ENCODE peak calls at places on chromosomes 1 and 21, in eight cellular contexts. One of them, this sample, is unnamed.

GRCh38 chr1:70382682-70383081 is 28.2 kb upstream of the ANKRD13C start:
- DNase-seq in cardiac fibroblast: no peak
- DNase-seq in KG1: no peak
- DNase-seq in head of caudate nucleus: no peak
- DNase-seq in activated naive CD4-positive, alpha-beta T cell treated with anti-CD3 and anti-CD28 coated beads for 36 hours: no peak
- DNase-seq in cardiac muscle cell: no peak
- DNase-seq in SK-MEL-5: no peak
- DNase-seq in NCI-H510A: no peak
- DNase-seq in this sample: no peak

GRCh38 chr21:46634966-46635323 is 529 bp upstream of the PRMT2 start:
- DNase-seq in cardiac fibroblast: peak
- DNase-seq in SK-MEL-5: peak
- DNase-seq in activated naive CD4-positive, alpha-beta T cell treated with anti-CD3 and anti-CD28 coated beads for 36 hours: peak
- DNase-seq in cardiac muscle cell: peak
- DNase-seq in KG1: peak
- DNase-seq in NCI-H510A: peak
- DNase-seq in head of caudate nucleus: peak
- DNase-seq in this sample: peak

GRCh38 chr1:166933633-166934032 is 41.7 kb downstream of the ILDR2 start:
- DNase-seq in NCI-H510A: no peak
- DNase-seq in head of caudate nucleus: no peak
- DNase-seq in cardiac fibroblast: no peak
- DNase-seq in SK-MEL-5: no peak
- DNase-seq in KG1: no peak
- DNase-seq in cardiac muscle cell: no peak
- DNase-seq in activated naive CD4-positive, alpha-beta T cell treated with anti-CD3 and anti-CD28 coated beads for 36 hours: no peak
- DNase-seq in this sample: no peak

GRCh38 chr1:214010717-214011116 is 22.9 kb downstream of the PROX1 start:
- DNase-seq in cardiac muscle cell: no peak
- DNase-seq in NCI-H510A: no peak
- DNase-seq in KG1: no peak
- DNase-seq in cardiac fibroblast: no peak
- DNase-seq in SK-MEL-5: no peak
- DNase-seq in head of caudate nucleus: no peak
- DNase-seq in activated naive CD4-positive, alpha-beta T cell treated with anti-CD3 and anti-CD28 coated beads for 36 hours: no peak
- DNase-seq in this sample: no peak

GRCh38 chr1:228972576-228972975 is 237.3 kb downstream of the RHOU start:
- DNase-seq in activated naive CD4-positive, alpha-beta T cell treated with anti-CD3 and anti-CD28 coated beads for 36 hours: no peak
- DNase-seq in NCI-H510A: no peak
- DNase-seq in KG1: no peak
- DNase-seq in SK-MEL-5: no peak
- DNase-seq in cardiac fibroblast: no peak
- DNase-seq in cardiac muscle cell: no peak
- DNase-seq in head of caudate nucleus: no peak
- DNase-seq in this sample: no peak

GRCh38 chr1:244354810-244355278 is 96.9 kb downstream of the ADSS2 start:
- DNase-seq in head of caudate nucleus: no peak
- DNase-seq in KG1: no peak
- DNase-seq in SK-MEL-5: no peak
- DNase-seq in NCI-H510A: no peak
- DNase-seq in activated naive CD4-positive, alpha-beta T cell treated with anti-CD3 and anti-CD28 coated beads for 36 hours: peak
- DNase-seq in cardiac fibroblast: no peak
- DNase-seq in cardiac muscle cell: no peak
- DNase-seq in this sample: peak

GRCh38 chr1:5318143-5318816 is 663.9 kb downstream of the AJAP1 start:
- DNase-seq in cardiac muscle cell: no peak
- DNase-seq in NCI-H510A: no peak
- DNase-seq in head of caudate nucleus: no peak
- DNase-seq in SK-MEL-5: no peak
- DNase-seq in activated naive CD4-positive, alpha-beta T cell treated with anti-CD3 and anti-CD28 coated beads for 36 hours: no peak
- DNase-seq in KG1: no peak
- DNase-seq in cardiac fibroblast: no peak
- DNase-seq in this sample: no peak

GRCh38 chr1:10773376-10773775 is 23.1 kb downstream of the CASZ1 start:
- DNase-seq in cardiac muscle cell: no peak
- DNase-seq in cardiac fibroblast: no peak
- DNase-seq in NCI-H510A: no peak
- DNase-seq in activated naive CD4-positive, alpha-beta T cell treated with anti-CD3 and anti-CD28 coated beads for 36 hours: no peak
- DNase-seq in KG1: no peak
- DNase-seq in head of caudate nucleus: no peak
- DNase-seq in SK-MEL-5: no peak
- DNase-seq in this sample: no peak

GRCh38 chr21:36647279-36648093 is 51.4 kb upstream of the SIM2 start:
- DNase-seq in cardiac muscle cell: peak
- DNase-seq in cardiac fibroblast: peak
- DNase-seq in KG1: no peak
- DNase-seq in head of caudate nucleus: no peak
- DNase-seq in activated naive CD4-positive, alpha-beta T cell treated with anti-CD3 and anti-CD28 coated beads for 36 hours: no peak
- DNase-seq in NCI-H510A: no peak
- DNase-seq in SK-MEL-5: no peak
- DNase-seq in this sample: no peak

GRCh38 chr21:46004168-46004861 is 22.7 kb downstream of the COL6A1 start:
- DNase-seq in NCI-H510A: no peak
- DNase-seq in SK-MEL-5: no peak
- DNase-seq in cardiac muscle cell: no peak
- DNase-seq in activated naive CD4-positive, alpha-beta T cell treated with anti-CD3 and anti-CD28 coated beads for 36 hours: no peak
- DNase-seq in cardiac fibroblast: no peak
- DNase-seq in head of caudate nucleus: no peak
- DNase-seq in KG1: no peak
- DNase-seq in this sample: no peak

GRCh38 chr1:206935491-206936067 is 10.7 kb downstream of the PIGR start:
- DNase-seq in NCI-H510A: no peak
- DNase-seq in cardiac fibroblast: peak
- DNase-seq in head of caudate nucleus: peak
- DNase-seq in SK-MEL-5: peak
- DNase-seq in KG1: peak
- DNase-seq in cardiac muscle cell: peak
- DNase-seq in activated naive CD4-positive, alpha-beta T cell treated with anti-CD3 and anti-CD28 coated beads for 36 hours: peak
- DNase-seq in this sample: no peak

GRCh38 chr1:8097077-8097799 is 71.1 kb upstream of the ERRFI1 start:
- DNase-seq in cardiac fibroblast: peak
- DNase-seq in KG1: no peak
- DNase-seq in cardiac muscle cell: peak
- DNase-seq in activated naive CD4-positive, alpha-beta T cell treated with anti-CD3 and anti-CD28 coated beads for 36 hours: peak
- DNase-seq in NCI-H510A: peak
- DNase-seq in head of caudate nucleus: no peak
- DNase-seq in SK-MEL-5: no peak
- DNase-seq in this sample: peak

GRCh38 chr1:206658264-206658980 is 23.1 kb downstream of the DYRK3 start:
- DNase-seq in SK-MEL-5: peak
- DNase-seq in KG1: no peak
- DNase-seq in NCI-H510A: no peak
- DNase-seq in activated naive CD4-positive, alpha-beta T cell treated with anti-CD3 and anti-CD28 coated beads for 36 hours: peak
- DNase-seq in cardiac fibroblast: peak
- DNase-seq in cardiac muscle cell: peak
- DNase-seq in head of caudate nucleus: no peak
- DNase-seq in this sample: no peak

GRCh38 chr1:233033366-233033765 is 83.0 kb downstream of the NTPCR start:
- DNase-seq in SK-MEL-5: no peak
- DNase-seq in cardiac muscle cell: peak
- DNase-seq in NCI-H510A: no peak
- DNase-seq in head of caudate nucleus: no peak
- DNase-seq in cardiac fibroblast: peak
- DNase-seq in activated naive CD4-positive, alpha-beta T cell treated with anti-CD3 and anti-CD28 coated beads for 36 hours: no peak
- DNase-seq in KG1: no peak
- DNase-seq in this sample: no peak

GRCh38 chr1:94607398-94607797 is 65.8 kb upstream of the F3 start:
- DNase-seq in cardiac fibroblast: no peak
- DNase-seq in activated naive CD4-positive, alpha-beta T cell treated with anti-CD3 and anti-CD28 coated beads for 36 hours: no peak
- DNase-seq in SK-MEL-5: no peak
- DNase-seq in KG1: no peak
- DNase-seq in NCI-H510A: no peak
- DNase-seq in cardiac muscle cell: no peak
- DNase-seq in head of caudate nucleus: no peak
- DNase-seq in this sample: no peak

GRCh38 chr1:202615501-202616354 is 94.5 kb downstream of the SYT2 start:
- DNase-seq in cardiac fibroblast: peak
- DNase-seq in cardiac muscle cell: peak
- DNase-seq in KG1: peak
- DNase-seq in NCI-H510A: no peak
- DNase-seq in SK-MEL-5: peak
- DNase-seq in head of caudate nucleus: peak
- DNase-seq in activated naive CD4-positive, alpha-beta T cell treated with anti-CD3 and anti-CD28 coated beads for 36 hours: no peak
- DNase-seq in this sample: no peak

GRCh38 chr1:10189659-10190058 is 20.7 kb upstream of the KIF1B start:
- DNase-seq in activated naive CD4-positive, alpha-beta T cell treated with anti-CD3 and anti-CD28 coated beads for 36 hours: no peak
- DNase-seq in head of caudate nucleus: no peak
- DNase-seq in NCI-H510A: no peak
- DNase-seq in KG1: no peak
- DNase-seq in cardiac muscle cell: no peak
- DNase-seq in cardiac fibroblast: no peak
- DNase-seq in SK-MEL-5: no peak
- DNase-seq in this sample: no peak

GRCh38 chr1:12088607-12089006 is 25.5 kb downstream of the TNFRSF8 start:
- DNase-seq in KG1: no peak
- DNase-seq in cardiac muscle cell: no peak
- DNase-seq in head of caudate nucleus: no peak
- DNase-seq in cardiac fibroblast: no peak
- DNase-seq in SK-MEL-5: no peak
- DNase-seq in NCI-H510A: no peak
- DNase-seq in activated naive CD4-positive, alpha-beta T cell treated with anti-CD3 and anti-CD28 coated beads for 36 hours: peak
- DNase-seq in this sample: no peak

GRCh38 chr1:213060836-213061235 is 9.8 kb downstream of the RPS6KC1 start:
- DNase-seq in activated naive CD4-positive, alpha-beta T cell treated with anti-CD3 and anti-CD28 coated beads for 36 hours: no peak
- DNase-seq in KG1: no peak
- DNase-seq in cardiac muscle cell: no peak
- DNase-seq in cardiac fibroblast: no peak
- DNase-seq in NCI-H510A: peak
- DNase-seq in head of caudate nucleus: no peak
- DNase-seq in SK-MEL-5: no peak
- DNase-seq in this sample: no peak

GRCh38 chr21:39022035-39022900 is 161.0 kb downstream of the PSMG1 start:
- DNase-seq in SK-MEL-5: no peak
- DNase-seq in head of caudate nucleus: no peak
- DNase-seq in activated naive CD4-positive, alpha-beta T cell treated with anti-CD3 and anti-CD28 coated beads for 36 hours: no peak
- DNase-seq in cardiac fibroblast: no peak
- DNase-seq in NCI-H510A: peak
- DNase-seq in cardiac muscle cell: no peak
- DNase-seq in KG1: no peak
- DNase-seq in this sample: no peak

GRCh38 chr1:27561126-27561899 is 42.6 kb downstream of the AHDC1 start:
- DNase-seq in cardiac fibroblast: no peak
- DNase-seq in SK-MEL-5: no peak
- DNase-seq in cardiac muscle cell: no peak
- DNase-seq in NCI-H510A: no peak
- DNase-seq in KG1: no peak
- DNase-seq in head of caudate nucleus: no peak
- DNase-seq in activated naive CD4-positive, alpha-beta T cell treated with anti-CD3 and anti-CD28 coated beads for 36 hours: no peak
- DNase-seq in this sample: no peak

GRCh38 chr1:154741747-154742495 is 128.2 kb downstream of the KCNN3 start:
- DNase-seq in activated naive CD4-positive, alpha-beta T cell treated with anti-CD3 and anti-CD28 coated beads for 36 hours: no peak
- DNase-seq in SK-MEL-5: peak
- DNase-seq in cardiac fibroblast: peak
- DNase-seq in NCI-H510A: no peak
- DNase-seq in cardiac muscle cell: peak
- DNase-seq in KG1: no peak
- DNase-seq in head of caudate nucleus: no peak
- DNase-seq in this sample: no peak

GRCh38 chr21:34086887-34087306 is 13.5 kb downstream of the MRPS6 start:
- DNase-seq in activated naive CD4-positive, alpha-beta T cell treated with anti-CD3 and anti-CD28 coated beads for 36 hours: no peak
- DNase-seq in head of caudate nucleus: no peak
- DNase-seq in cardiac muscle cell: no peak
- DNase-seq in KG1: no peak
- DNase-seq in cardiac fibroblast: no peak
- DNase-seq in SK-MEL-5: no peak
- DNase-seq in NCI-H510A: no peak
- DNase-seq in this sample: no peak

GRCh38 chr1:16607433-16607851 is 5.9 kb downstream of the NBPF1 start:
- DNase-seq in head of caudate nucleus: no peak
- DNase-seq in cardiac fibroblast: no peak
- DNase-seq in cardiac muscle cell: no peak
- DNase-seq in KG1: no peak
- DNase-seq in NCI-H510A: no peak
- DNase-seq in SK-MEL-5: no peak
- DNase-seq in activated naive CD4-positive, alpha-beta T cell treated with anti-CD3 and anti-CD28 coated beads for 36 hours: no peak
- DNase-seq in this sample: no peak

GRCh38 chr1:192852001-192852400 is 43.2 kb downstream of the RGS2 start:
- DNase-seq in cardiac fibroblast: no peak
- DNase-seq in NCI-H510A: no peak
- DNase-seq in KG1: no peak
- DNase-seq in activated naive CD4-positive, alpha-beta T cell treated with anti-CD3 and anti-CD28 coated beads for 36 hours: no peak
- DNase-seq in cardiac muscle cell: no peak
- DNase-seq in head of caudate nucleus: no peak
- DNase-seq in SK-MEL-5: no peak
- DNase-seq in this sample: no peak

GRCh38 chr1:158691907-158692306 is 5.4 kb upstream of the SPTA1 start:
- DNase-seq in KG1: no peak
- DNase-seq in head of caudate nucleus: no peak
- DNase-seq in activated naive CD4-positive, alpha-beta T cell treated with anti-CD3 and anti-CD28 coated beads for 36 hours: no peak
- DNase-seq in cardiac fibroblast: no peak
- DNase-seq in NCI-H510A: no peak
- DNase-seq in SK-MEL-5: no peak
- DNase-seq in cardiac muscle cell: no peak
- DNase-seq in this sample: no peak

GRCh38 chr1:239311331-239311730 is 75.0 kb upstream of the CHRM3 start:
- DNase-seq in activated naive CD4-positive, alpha-beta T cell treated with anti-CD3 and anti-CD28 coated beads for 36 hours: no peak
- DNase-seq in head of caudate nucleus: no peak
- DNase-seq in NCI-H510A: no peak
- DNase-seq in KG1: no peak
- DNase-seq in cardiac fibroblast: no peak
- DNase-seq in cardiac muscle cell: no peak
- DNase-seq in SK-MEL-5: no peak
- DNase-seq in this sample: no peak

GRCh38 chr1:22598736-22599135 is 35.4 kb downstream of the EPHA8 start:
- DNase-seq in activated naive CD4-positive, alpha-beta T cell treated with anti-CD3 and anti-CD28 coated beads for 36 hours: no peak
- DNase-seq in KG1: no peak
- DNase-seq in cardiac fibroblast: no peak
- DNase-seq in head of caudate nucleus: no peak
- DNase-seq in cardiac muscle cell: no peak
- DNase-seq in NCI-H510A: no peak
- DNase-seq in SK-MEL-5: no peak
- DNase-seq in this sample: no peak

GRCh38 chr1:25034736-25035522 is 104.9 kb upstream of the RUNX3 start:
- DNase-seq in NCI-H510A: no peak
- DNase-seq in cardiac fibroblast: no peak
- DNase-seq in SK-MEL-5: no peak
- DNase-seq in cardiac muscle cell: no peak
- DNase-seq in head of caudate nucleus: no peak
- DNase-seq in KG1: peak
- DNase-seq in activated naive CD4-positive, alpha-beta T cell treated with anti-CD3 and anti-CD28 coated beads for 36 hours: no peak
- DNase-seq in this sample: no peak

This sample was measured in NCI-H226.